ENCODE peak calls at places on chromosomes 4 and X, in eight cellular contexts. P is HepG2, O is HCT116, F is GM23338, E is K562, H is endothelial cell of umbilical vein, A is GM12878, I is H1. U is an unnamed sample.

GRCh38 chrX:129980540-129981206 is 1.8 kb upstream of the BCORL1 start:
- DNase-seq in P (peak), O (no peak), F (peak), E (no peak), H (peak), A (no peak), I (peak), U (no peak)

GRCh38 chr4:53307819-53308773 is 57.8 kb downstream of the SCFD2 start:
- DNase-seq in P (no peak), O (no peak), F (no peak), E (no peak), H (peak), A (no peak), I (no peak), U (no peak)

GRCh38 chrX:40273356-40274050 is 175.7 kb upstream of the BCOR start:
- DNase-seq in P (no peak), O (no peak), F (no peak), E (peak), H (peak), A (no peak), I (no peak), U (no peak)

GRCh38 chr4:5143940-5144339 is 92.7 kb downstream of the STK32B start:
- DNase-seq in P (no peak), O (no peak), F (no peak), E (no peak), H (no peak), A (no peak), I (peak), U (no peak)

GRCh38 chr4:115154826-115155225 is 41.4 kb upstream of the NDST4 start:
- DNase-seq in P (no peak), O (no peak), F (peak), E (no peak), H (no peak), A (no peak), I (no peak), U (no peak)

GRCh38 chr4:105620640-105621323 is 68.4 kb downstream of the ARHGEF38 start:
- DNase-seq in P (no peak), O (peak), F (no peak), E (no peak), H (peak), A (no peak), I (no peak), U (no peak)

GRCh38 chr4:166594326-166594946 is 639.9 kb downstream of the SPOCK3 start:
- DNase-seq in P (peak), O (peak), F (peak), E (no peak), H (no peak), A (peak), I (peak), U (peak)

GRCh38 chr4:188138227-188138626 is 1.0 kb upstream of the TRIML1 start:
- DNase-seq in P (no peak), O (no peak), F (no peak), E (no peak), H (no peak), A (no peak), I (no peak), U (no peak)

GRCh38 chr4:73676881-73677323 is 56.7 kb upstream of the RASSF6 start:
- DNase-seq in P (no peak), O (no peak), F (no peak), E (no peak), H (peak), A (peak), I (no peak), U (no peak)

GRCh38 chr4:139528377-139529005 is 27.5 kb downstream of the SETD7 start:
- DNase-seq in P (no peak), O (no peak), F (no peak), E (no peak), H (no peak), A (peak), I (no peak), U (no peak)

DNA sequence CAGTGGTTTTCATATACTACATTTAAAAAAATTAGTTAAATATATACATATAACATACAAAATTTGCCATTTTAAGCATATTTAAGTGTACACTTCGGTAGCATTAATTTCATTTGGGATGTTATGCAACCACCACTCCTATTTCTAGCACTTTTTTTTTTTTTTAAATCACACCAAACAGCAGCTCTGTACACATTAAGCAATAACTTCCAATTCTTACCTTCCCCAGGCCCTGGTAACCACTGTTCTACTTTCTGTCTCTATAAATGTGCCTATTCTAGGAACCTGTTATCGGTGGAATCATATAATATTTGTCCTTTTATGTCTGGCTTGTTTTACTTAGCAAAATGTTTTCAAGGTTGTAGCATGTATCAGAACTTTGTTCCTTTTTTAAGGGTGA is 39.1 kb downstream of the TMEM164 start:
- DNase-seq in P (no peak), O (no peak), F (no peak), E (no peak), H (no peak), A (no peak), I (no peak), U (no peak)
- TF ChIP-seq POLR2AphosphoS5 in P (no peak), O (no peak), F (no peak), E (no peak), H (no peak), A (no peak), I (no peak), U (no peak)

GRCh38 chrX:104166735-104167436 is 633 bp downstream of the FAM199X start:
- DNase-seq in P (no peak), O (no peak), F (peak), E (peak), H (no peak), A (no peak), I (no peak), U (no peak)
- H3K27ac ChIP-seq in P (peak), O (peak), F (no peak), E (peak), H (peak), A (peak), I (no peak), U (no peak)

GRCh38 chr4:174521800-174522182 is 497 bp downstream of the HPGD start:
- DNase-seq in P (no peak), O (no peak), F (peak), E (no peak), H (no peak), A (no peak), I (peak), U (no peak)

GRCh38 chr4:174523003-174523693 is 860 bp upstream of the HPGD start:
- DNase-seq in P (no peak), O (no peak), F (peak), E (no peak), H (no peak), A (no peak), I (no peak), U (no peak)

GRCh38 chr4:174520655-174521054 is 1.6 kb downstream of the HPGD start:
- DNase-seq in P (no peak), O (no peak), F (no peak), E (no peak), H (no peak), A (no peak), I (no peak), U (no peak)

GRCh38 chr4:174524242-174524641 is 2.0 kb upstream of the HPGD start:
- DNase-seq in P (no peak), O (no peak), F (no peak), E (peak), H (no peak), A (no peak), I (no peak), U (no peak)

DNA sequence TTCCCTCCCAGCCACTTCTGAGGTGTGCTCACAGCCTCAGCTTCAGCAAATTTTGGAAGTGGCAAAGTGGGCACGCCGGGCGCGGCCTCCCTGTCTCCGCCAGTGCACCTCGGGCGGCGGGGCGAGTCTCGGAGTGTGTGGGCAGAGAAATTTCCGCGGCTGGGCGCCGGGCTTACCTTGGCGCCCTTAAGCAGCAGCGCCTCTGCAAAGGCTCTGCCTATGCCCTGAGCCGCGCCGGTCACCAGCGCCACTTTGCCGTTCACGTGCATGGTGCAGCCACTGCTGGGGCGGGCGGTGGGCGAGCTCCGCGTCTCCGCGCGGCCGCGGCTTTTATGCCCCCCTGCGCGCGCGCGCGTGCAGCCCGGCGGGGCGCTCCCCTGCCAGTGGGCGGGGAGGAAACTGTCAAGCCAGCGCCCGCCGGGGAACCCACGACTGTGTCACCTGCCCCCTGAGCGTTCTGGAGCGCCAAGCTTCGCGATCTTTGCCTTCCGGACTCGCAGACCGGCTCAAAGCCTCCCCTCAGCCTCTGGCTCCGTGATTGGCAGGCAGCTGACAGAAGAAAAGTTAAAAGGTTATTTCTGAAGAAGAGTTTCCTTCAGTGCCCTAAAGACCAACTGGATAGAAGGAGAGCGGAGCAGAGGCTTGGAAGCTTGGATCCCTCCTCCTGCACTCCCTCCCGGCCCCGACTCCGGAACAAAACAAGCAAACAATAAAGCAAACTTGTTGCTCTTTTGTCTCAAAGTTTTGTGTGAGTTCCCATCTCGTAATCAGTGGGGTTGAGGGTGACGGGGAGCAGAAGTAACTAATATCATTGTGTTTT is at the start of gene HPGD:
- DNase-seq in P (no peak), O (no peak), F (peak), E (peak), H (no peak), A (no peak), I (peak), U (no peak)
- TF ChIP-seq EZH2 in P (no peak), O (no peak), F (no peak), E (no peak), H (no peak), A (peak), I (no peak), U (no peak)

DNA sequence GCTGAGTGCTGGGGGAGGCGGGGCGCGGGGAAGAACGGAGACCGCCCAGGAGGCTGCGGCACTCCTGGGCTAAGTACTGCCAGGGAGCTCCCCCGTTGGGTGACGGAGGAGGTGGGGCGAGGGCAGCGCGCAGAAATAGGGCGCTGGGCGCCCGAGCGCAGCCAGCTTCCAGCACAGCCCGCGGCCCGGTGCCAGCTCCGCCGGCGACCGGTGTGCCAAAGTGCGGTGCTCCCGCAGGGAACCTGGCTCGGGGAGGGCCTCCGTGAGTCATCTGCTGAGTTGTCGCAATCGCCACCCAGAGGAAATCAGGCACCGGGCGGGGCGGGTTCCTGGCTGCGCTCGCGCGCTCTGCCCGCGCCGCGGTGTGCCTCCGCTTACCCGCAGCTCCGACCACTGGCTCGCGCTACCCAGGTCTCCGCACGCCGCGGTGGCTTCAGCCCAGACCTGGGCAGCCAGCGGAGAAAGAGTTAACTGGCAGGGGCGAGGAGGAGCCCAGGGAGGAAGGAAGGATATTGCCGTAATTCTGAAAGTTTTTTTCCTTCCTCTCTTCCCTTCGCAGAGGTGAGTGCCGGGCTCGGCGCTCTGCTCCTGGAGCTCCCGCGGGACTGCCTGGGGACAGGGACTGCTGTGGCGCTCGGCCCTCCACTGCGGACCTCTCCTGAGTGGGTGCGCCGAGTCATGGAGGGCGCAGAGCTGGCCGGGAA is at the start of gene GPAT3:
- DNase-seq in P (peak), O (peak), F (peak), E (peak), H (peak), A (no peak), I (peak), U (no peak)
- TF ChIP-seq POLR2AphosphoS5 in P (no peak), O (peak), F (no peak), E (no peak), H (peak), A (no peak), I (no peak), U (peak)

U was measured in SK-N-MC.